ENCODE peak calls at places on chromosomes 16 and 17, in nine cellular contexts. M is ovary, W is kidney epithelial cell, Q is small intestine, E is neuronal stem cell, P is activated T-helper 1 cell treated with Interleukin-2 at 50 U/mL for 16 hours, X is NCI-H1417, A is NCI-H1436, T is cardiac septum. V is an unnamed sample.

GRCh38 chr17:38449364-38449763 is 21.1 kb downstream of the ARHGAP23 start:
- DNase-seq in M (no peak), W (no peak), Q (no peak), E (no peak), P (no peak), X (no peak), A (no peak), T (no peak), V (peak)

GRCh38 chr16:23597003-23597756 is 1.1 kb upstream of the NDUFAB1 start:
- DNase-seq in M (no peak), W (no peak), Q (no peak), E (no peak), P (no peak), X (no peak), A (no peak), T (no peak), V (no peak)

GRCh38 chr17:63316100-63316499 is 130.0 kb downstream of the CYB561 start:
- DNase-seq in M (no peak), W (no peak), Q (no peak), E (no peak), P (no peak), X (no peak), A (no peak), T (no peak), V (no peak)

GRCh38 chr17:78127240-78127887 is 1.2 kb downstream of the TMC6 start:
- DNase-seq in M (no peak), W (no peak), Q (peak), E (no peak), P (peak), X (no peak), A (no peak), T (peak), V (no peak)

GRCh38 chr17:74147966-74148365 is 55.5 kb upstream of the RPL38 start:
- DNase-seq in M (no peak), W (no peak), Q (no peak), E (no peak), P (no peak), X (no peak), A (no peak), T (no peak), V (no peak)

GRCh38 chr16:4097826-4098240 is 18.4 kb downstream of the ADCY9 start:
- DNase-seq in M (no peak), W (no peak), Q (peak), E (no peak), P (no peak), X (no peak), A (no peak), T (no peak), V (no peak)

GRCh38 chr17:70076831-70077230 is 1.8 kb downstream of the KCNJ16 start:
- DNase-seq in M (no peak), W (no peak), Q (no peak), E (no peak), P (no peak), X (no peak), A (no peak), T (no peak), V (no peak)

GRCh38 chr17:70905796-70906195 is 736.5 kb downstream of the KCNJ2 start:
- DNase-seq in M (no peak), W (peak), Q (no peak), E (no peak), P (no peak), X (no peak), A (no peak), T (peak), V (no peak)

GRCh38 chr16:64964126-64964540 is 157.7 kb downstream of the CDH11 start:
- DNase-seq in M (no peak), W (no peak), Q (no peak), E (no peak), P (no peak), X (no peak), A (no peak), T (no peak), V (no peak)

GRCh38 chr16:26735521-26735920 is 331.2 kb upstream of the C16orf82 start:
- DNase-seq in M (no peak), W (no peak), Q (no peak), E (no peak), P (no peak), X (no peak), A (no peak), T (no peak), V (no peak)

GRCh38 chr16:46801428-46802049 is 29.4 kb downstream of the C16orf87 start:
- DNase-seq in M (no peak), W (no peak), Q (peak), E (no peak), P (no peak), X (peak), A (no peak), T (no peak), V (no peak)

GRCh38 chr16:80948886-80949502 is 57.7 kb downstream of the CMC2 start:
- DNase-seq in M (no peak), W (no peak), Q (peak), E (peak), P (no peak), X (no peak), A (no peak), T (no peak), V (no peak)

GRCh38 chr17:77441130-77441920 is 300.6 kb downstream of the SEC14L1 start:
- DNase-seq in M (no peak), W (no peak), Q (peak), E (no peak), P (peak), X (peak), A (peak), T (no peak), V (no peak)

GRCh38 chr17:68511671-68512246 is 471 bp upstream of the PRKAR1A start:
- DNase-seq in M (peak), W (peak), Q (no peak), E (peak), P (peak), X (peak), A (peak), T (peak), V (peak)

GRCh38 chr17:77691216-77692085 is 267.1 kb upstream of the TNRC6C start:
- DNase-seq in M (no peak), W (no peak), Q (no peak), E (no peak), P (no peak), X (peak), A (no peak), T (peak), V (no peak)

GRCh38 chr16:75263291-75263962 is 12.0 kb upstream of the BCAR1 start:
- DNase-seq in M (no peak), W (no peak), Q (no peak), E (no peak), P (no peak), X (no peak), A (no peak), T (no peak), V (no peak)

GRCh38 chr17:6233856-6234255 is 163.7 kb downstream of the WSCD1 start:
- DNase-seq in M (no peak), W (no peak), Q (no peak), E (no peak), P (no peak), X (no peak), A (no peak), T (no peak), V (no peak)

GRCh38 chr16:57538235-57538711 is 1.9 kb upstream of the CCDC102A start:
- DNase-seq in M (no peak), W (no peak), Q (no peak), E (no peak), P (no peak), X (no peak), A (no peak), T (peak), V (no peak)

GRCh38 chr17:12765544-12765943 is 23.8 kb upstream of the ARHGAP44 start:
- DNase-seq in M (peak), W (peak), Q (peak), E (no peak), P (no peak), X (no peak), A (no peak), T (no peak), V (no peak)

GRCh38 chr17:48732688-48733629 is 4.4 kb upstream of the HOXB13 start:
- DNase-seq in M (no peak), W (no peak), Q (no peak), E (no peak), P (no peak), X (peak), A (no peak), T (no peak), V (no peak)

GRCh38 chr16:77302249-77302648 is 103.0 kb downstream of the SYCE1L start:
- DNase-seq in M (no peak), W (no peak), Q (no peak), E (no peak), P (no peak), X (no peak), A (no peak), T (no peak), V (no peak)

GRCh38 chr16:1208239-1208830 is 16.7 kb downstream of the TPSG1 start:
- DNase-seq in M (no peak), W (no peak), Q (no peak), E (no peak), P (no peak), X (no peak), A (no peak), T (no peak), V (no peak)

GRCh38 chr17:78820122-78820792 is 20.4 kb downstream of the USP36 start:
- DNase-seq in M (no peak), W (no peak), Q (no peak), E (no peak), P (no peak), X (no peak), A (no peak), T (no peak), V (no peak)

GRCh38 chr17:82863941-82864720 is 24.3 kb upstream of the ZNF750 start:
- DNase-seq in M (no peak), W (no peak), Q (peak), E (no peak), P (peak), X (peak), A (no peak), T (no peak), V (no peak)

GRCh38 chr17:34370997-34371395 is 8.0 kb upstream of the CCL1 start:
- DNase-seq in M (no peak), W (no peak), Q (no peak), E (no peak), P (no peak), X (no peak), A (no peak), T (no peak), V (peak)

GRCh38 chr17:44362964-44363612 is 565 bp downstream of the FAM171A2 start:
- DNase-seq in M (no peak), W (no peak), Q (no peak), E (no peak), P (no peak), X (peak), A (no peak), T (no peak), V (no peak)

GRCh38 chr17:52648995-52649394 is 490.5 kb upstream of the CA10 start:
- DNase-seq in M (no peak), W (no peak), Q (peak), E (no peak), P (no peak), X (peak), A (peak), T (no peak), V (no peak)

GRCh38 chr17:11144358-11145233 is 96.4 kb upstream of the SHISA6 start:
- DNase-seq in M (no peak), W (peak), Q (peak), E (peak), P (no peak), X (peak), A (no peak), T (no peak), V (peak)

GRCh38 chr17:49602783-49603182 is 27.1 kb downstream of the NXPH3 start:
- DNase-seq in M (no peak), W (no peak), Q (no peak), E (no peak), P (no peak), X (no peak), A (no peak), T (no peak), V (no peak)

GRCh38 chr17:700504-701094 is 14.0 kb downstream of the VPS53 start:
- DNase-seq in M (no peak), W (no peak), Q (peak), E (no peak), P (no peak), X (peak), A (no peak), T (no peak), V (no peak)

GRCh38 chr17:9343513-9343912 is 232.1 kb downstream of the STX8 start:
- DNase-seq in M (no peak), W (no peak), Q (no peak), E (no peak), P (no peak), X (no peak), A (no peak), T (no peak), V (no peak)

GRCh38 chr16:69286941-69287713 is 24.0 kb upstream of the VPS4A start:
- DNase-seq in M (peak), W (no peak), Q (peak), E (peak), P (no peak), X (peak), A (peak), T (no peak), V (peak)

GRCh38 chr16:1879477-1879876 is 7.5 kb upstream of the MEIOB start:
- DNase-seq in M (no peak), W (no peak), Q (no peak), E (no peak), P (no peak), X (no peak), A (no peak), T (no peak), V (no peak)

GRCh38 chr17:77208217-77208808 is 67.5 kb downstream of the SEC14L1 start:
- DNase-seq in M (peak), W (no peak), Q (no peak), E (no peak), P (no peak), X (peak), A (no peak), T (no peak), V (peak)